ENCODE peak calls at places on chromosome 2, in four cellular contexts. H, L, F and T are unnamed samples.

GRCh38 chr2:26422947-26423629 is 21.4 kb downstream of the DRC1 start:
- DNase-seq in H (no peak), L (no peak), F (no peak), T (no peak)

GRCh38 chr2:235238537-235238936 is 255.3 kb upstream of the AGAP1 start:
- DNase-seq in H (no peak), L (no peak), F (no peak), T (no peak)

GRCh38 chr2:127810156-127810636 is 775 bp downstream of the WDR33 start:
- DNase-seq in H (peak; percentile 26), L (no peak), F (no peak), T (no peak)

GRCh38 chr2:144886847-144887246 is 366.9 kb upstream of the ZEB2 start:
- DNase-seq in H (no peak), L (no peak), F (no peak), T (no peak)

GRCh38 chr2:54899576-54900200 is 150.6 kb downstream of the RTN4 start:
- DNase-seq in H (no peak), L (no peak), F (no peak), T (no peak)

GRCh38 chr2:207625014-207625755 is at the start of gene METTL21A:
- DNase-seq in H (peak; percentile 94), L (peak; percentile 96), F (peak; percentile 78), T (peak; percentile 85)

GRCh38 chr2:43133708-43134570 is 92.5 kb downstream of the ZFP36L2 start:
- DNase-seq in H (no peak), L (peak; percentile 66), F (peak; percentile 70), T (no peak)

GRCh38 chr2:46651363-46652099 is 172.2 kb downstream of the TMEM247 start:
- DNase-seq in H (no peak), L (no peak), F (no peak), T (no peak)

GRCh38 chr2:27379840-27380625 is 501 bp downstream of the ZNF513 start:
- DNase-seq in H (no peak), L (no peak), F (peak; percentile 72), T (no peak)

GRCh38 chr2:199315299-199316179 is 142.2 kb downstream of the SATB2 start:
- DNase-seq in H (peak; percentile 47), L (no peak), F (no peak), T (no peak)

GRCh38 chr2:10123281-10123680 is 742 bp downstream of the RRM2 start:
- DNase-seq in H (no peak), L (no peak), F (no peak), T (no peak)

GRCh38 chr2:141439524-141439923 is 691.3 kb downstream of the LRP1B start:
- DNase-seq in H (no peak), L (no peak), F (no peak), T (no peak)

GRCh38 chr2:112821682-112822081 is 14.9 kb downstream of the IL1B start:
- DNase-seq in H (no peak), L (no peak), F (no peak), T (no peak)

GRCh38 chr2:174338626-174339570 is 4.1 kb downstream of the SP9 start:
- DNase-seq in H (no peak), L (no peak), F (no peak), T (no peak)

GRCh38 chr2:8893978-8894820 is 56.8 kb upstream of the KIDINS220 start:
- DNase-seq in H (no peak), L (no peak), F (no peak), T (no peak)

GRCh38 chr2:236179653-236180500 is 11.7 kb upstream of the GBX2 start:
- DNase-seq in H (no peak), L (no peak), F (no peak), T (no peak)

GRCh38 chr2:223971-224760 is 39.7 kb downstream of the SH3YL1 start:
- DNase-seq in H (no peak), L (no peak), F (no peak), T (no peak)

GRCh38 chr2:172106128-172106961 is 3.6 kb upstream of the DLX2 start:
- DNase-seq in H (peak; percentile 68), L (no peak), F (no peak), T (peak; percentile 37)

GRCh38 chr2:30288576-30288975 is 57.2 kb downstream of the LBH start:
- DNase-seq in H (no peak), L (no peak), F (no peak), T (no peak)

GRCh38 chr2:105294844-105295481 is 34.6 kb downstream of the TGFBRAP1 start:
- DNase-seq in H (peak; percentile 85), L (peak; percentile 17), F (no peak), T (peak; percentile 31)

GRCh38 chr2:192208848-192209247 is 14.1 kb upstream of the TMEFF2 start:
- DNase-seq in H (no peak), L (no peak), F (no peak), T (no peak)

GRCh38 chr2:143524001-143524608 is 394.9 kb downstream of the ARHGAP15 start:
- DNase-seq in H (no peak), L (no peak), F (no peak), T (no peak)

GRCh38 chr2:119545076-119545475 is 827 bp downstream of the CFAP221 start:
- DNase-seq in H (no peak), L (no peak), F (no peak), T (no peak)

GRCh38 chr2:112156152-112156986 is 18.2 kb downstream of the FBLN7 start:
- DNase-seq in H (no peak), L (no peak), F (no peak), T (no peak)